ENCODE peak calls at places on chromosome 12, in seven cellular contexts. W is glutamatergic neuron, Z is AG09309, S is astrocyte of the cerebellum, V is B cell, J is fibroblast of lung, X is AG04450. F is an unnamed sample.

GRCh38 chr12:93591137-93591868 is 18.8 kb downstream of the SOCS2 start:
- DNase-seq in W (peak; percentile 43), Z (peak; percentile 67), S (peak; percentile 62), V (peak; percentile 74), J (peak; percentile 88), X (peak; percentile 32), F (peak; percentile 80)

GRCh38 chr12:62767506-62767905 is 167.4 kb downstream of the PPM1H start:
- DNase-seq in W (no peak), Z (no peak), S (peak; percentile 36), V (no peak), J (peak; percentile 85), X (no peak), F (no peak)

GRCh38 chr12:117649796-117650195 is 288.4 kb upstream of the NOS1 start:
- DNase-seq in W (no peak), Z (no peak), S (no peak), V (no peak), J (no peak), X (no peak), F (no peak)

GRCh38 chr12:93714382-93714781 is 37.2 kb downstream of the CRADD start:
- DNase-seq in W (no peak), Z (no peak), S (no peak), V (no peak), J (peak; percentile 10), X (no peak), F (no peak)

GRCh38 chr12:53066594-53066978 is 12.6 kb downstream of the SPRYD3 start:
- DNase-seq in W (no peak), Z (no peak), S (no peak), V (no peak), J (no peak), X (no peak), F (no peak)

GRCh38 chr12:71556881-71557280 is 106.8 kb downstream of the ZFC3H1 start:
- DNase-seq in W (no peak), Z (peak; percentile 70), S (peak; percentile 58), V (no peak), J (peak; percentile 94), X (peak; percentile 68), F (peak; percentile 94)

GRCh38 chr12:47808049-47808448 is 11.7 kb downstream of the HDAC7 start:
- DNase-seq in W (peak; percentile 62), Z (no peak), S (no peak), V (peak; percentile 85), J (peak; percentile 69), X (no peak), F (peak; percentile 45)

GRCh38 chr12:113208041-113208934 is 13.0 kb upstream of the TPCN1 start:
- DNase-seq in W (no peak), Z (no peak), S (no peak), V (peak; percentile 86), J (peak; percentile 47), X (no peak), F (peak; percentile 82)

GRCh38 chr12:116878567-116879508 is 2.4 kb downstream of the HRK start:
- DNase-seq in W (peak; percentile 48), Z (no peak), S (no peak), V (peak; percentile 22), J (no peak), X (no peak), F (no peak)

GRCh38 chr12:40016960-40017359 is 88.9 kb downstream of the SLC2A13 start:
- DNase-seq in W (no peak), Z (no peak), S (no peak), V (no peak), J (peak; percentile 11), X (peak; percentile 4), F (peak; percentile 10)

GRCh38 chr12:128463881-128464280 is 196.9 kb downstream of the TMEM132C start:
- DNase-seq in W (no peak), Z (no peak), S (no peak), V (no peak), J (no peak), X (no peak), F (no peak)

GRCh38 chr12:58961906-58962305 is 41.6 kb upstream of the LRIG3 start:
- DNase-seq in W (no peak), Z (no peak), S (no peak), V (no peak), J (no peak), X (no peak), F (no peak)

GRCh38 chr12:24072302-24072701 is 122.8 kb upstream of the SOX5 start:
- DNase-seq in W (no peak), Z (no peak), S (no peak), V (no peak), J (no peak), X (no peak), F (no peak)

GRCh38 chr12:22684526-22685118 is 59.7 kb downstream of the ETNK1 start:
- DNase-seq in W (no peak), Z (no peak), S (peak; percentile 58), V (peak; percentile 41), J (peak; percentile 41), X (no peak), F (peak; percentile 58)

GRCh38 chr12:120317258-120318105 is 10.1 kb downstream of the PLA2G1B start:
- DNase-seq in W (peak; percentile 100), Z (peak; percentile 95), S (peak; percentile 98), V (peak; percentile 100), J (peak; percentile 99), X (peak; percentile 97), F (peak; percentile 98)

GRCh38 chr12:108671110-108671509 is 37.4 kb upstream of the SELPLG start:
- DNase-seq in W (no peak), Z (no peak), S (no peak), V (no peak), J (no peak), X (no peak), F (no peak)

GRCh38 chr12:6548556-6549378 is 7.1 kb downstream of the IFFO1 start:
- DNase-seq in W (no peak), Z (peak; percentile 59), S (no peak), V (no peak), J (peak; percentile 86), X (no peak), F (peak; percentile 85)

GRCh38 chr12:96500686-96501085 is 11.3 kb downstream of the CFAP54 start:
- DNase-seq in W (no peak), Z (no peak), S (no peak), V (no peak), J (no peak), X (no peak), F (no peak)
- TF ChIP-seq CTCF in W (no peak), Z (peak; percentile 44), S (peak; percentile 28), V (no peak), J (peak; percentile 39), X (peak; percentile 35), F (peak; percentile 20)

DNA sequence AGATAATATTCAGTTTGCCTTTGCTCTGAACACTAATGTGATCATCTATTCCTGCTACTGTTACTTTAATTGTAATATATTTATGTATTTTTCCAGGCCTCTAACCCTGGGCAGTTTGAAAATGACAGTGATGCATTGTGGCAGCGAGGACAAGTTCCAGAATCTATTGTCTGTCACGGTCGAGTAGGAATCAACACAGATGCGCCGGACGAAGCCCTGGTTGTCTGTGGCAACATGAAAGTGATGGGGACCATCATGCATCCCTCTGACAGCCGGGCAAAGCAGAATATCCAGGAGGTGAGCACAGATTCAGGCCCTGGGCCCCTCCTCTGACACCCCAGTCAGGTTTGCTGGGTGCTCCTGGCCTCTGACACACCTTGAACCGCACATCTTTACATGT is 78.5 kb downstream of the MYRFL start:
- DNase-seq in W (no peak), Z (no peak), S (no peak), V (no peak), J (no peak), X (no peak), F (no peak)
- TF ChIP-seq CTCF in W (no peak), Z (no peak), S (no peak), V (no peak), J (no peak), X (no peak), F (no peak)

GRCh38 chr12:27523642-27524488 is at the start of gene PPFIBP1:
- DNase-seq in W (peak; percentile 100), Z (peak; percentile 93), S (peak; percentile 95), V (peak; percentile 94), J (peak; percentile 97), X (peak; percentile 94), F (peak; percentile 97)
- TF ChIP-seq CTCF in W (no peak), Z (peak; percentile 40), S (peak; percentile 40), V (no peak), J (peak; percentile 44), X (peak; percentile 37), F (peak; percentile 40)

GRCh38 chr12:65685514-65685913 is 138.8 kb upstream of the HMGA2 start:
- DNase-seq in W (no peak), Z (peak; percentile 16), S (no peak), V (no peak), J (no peak), X (no peak), F (peak; percentile 88)
- TF ChIP-seq CTCF in W (peak; percentile 68), Z (peak; percentile 60), S (peak; percentile 52), V (no peak), J (peak; percentile 70), X (peak; percentile 55), F (peak; percentile 52)

GRCh38 chr12:68236421-68237059 is 10.9 kb upstream of the IL26 start:
- DNase-seq in W (no peak), Z (no peak), S (no peak), V (peak; percentile 65), J (no peak), X (no peak), F (no peak)
- TF ChIP-seq CTCF in W (no peak), Z (no peak), S (no peak), V (no peak), J (no peak), X (no peak), F (no peak)

DNA sequence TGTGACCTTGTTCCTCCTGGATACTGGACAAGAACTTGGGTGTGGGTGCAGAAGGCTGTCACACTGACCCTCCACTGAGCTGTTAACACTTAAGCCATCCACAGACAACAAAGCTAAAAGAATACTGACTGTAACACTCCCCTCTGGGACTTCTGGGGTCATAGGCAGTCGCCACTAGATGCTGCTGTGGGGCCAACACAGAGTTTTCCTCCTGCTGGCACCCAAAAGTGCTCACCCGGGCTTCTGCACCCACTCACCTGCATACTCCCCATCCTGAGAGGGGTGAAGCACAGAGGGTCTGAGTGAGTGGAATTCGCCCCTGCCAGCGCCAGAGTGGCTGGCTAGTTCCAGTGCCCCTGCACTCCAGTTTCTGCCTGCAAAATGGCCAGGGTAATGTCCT is 422.4 kb upstream of the LMO3 start:
- DNase-seq in W (no peak), Z (no peak), S (no peak), V (no peak), J (no peak), X (no peak), F (no peak)
- TF ChIP-seq CTCF in W (no peak), Z (no peak), S (no peak), V (no peak), J (no peak), X (no peak), F (no peak)

F was measured in foreskin fibroblast.